ENCODE peak calls at places on chromosome 5, in five cellular contexts. O, N, T, G and R are unnamed samples.

GRCh38 chr5:29882036-29882435 is 1311.5 kb upstream of the CDH6 start:
- DNase-seq in O (no peak), N (no peak), T (no peak), G (no peak), R (no peak)

GRCh38 chr5:30539004-30539634 is 654.4 kb upstream of the CDH6 start:
- DNase-seq in O (no peak), N (no peak), T (no peak), G (no peak), R (no peak)

GRCh38 chr5:66231508-66231907 is 87.4 kb downstream of the SREK1 start:
- DNase-seq in O (no peak), N (no peak), T (no peak), G (no peak), R (no peak)

GRCh38 chr5:165202144-165202910 is 1696.9 kb downstream of the MAT2B start:
- DNase-seq in O (no peak), N (no peak), T (no peak), G (no peak), R (no peak)

GRCh38 chr5:149940077-149940574 is 4.5 kb downstream of the PDE6A start:
- DNase-seq in O (peak), N (no peak), T (no peak), G (no peak), R (peak)

GRCh38 chr5:177066227-177066626 is 20.5 kb upstream of the FGFR4 start:
- DNase-seq in O (no peak), N (no peak), T (no peak), G (no peak), R (no peak)

GRCh38 chr5:92912280-92912679 is 668.7 kb downstream of the NR2F1-AS1 start:
- DNase-seq in O (no peak), N (no peak), T (no peak), G (no peak), R (no peak)

GRCh38 chr5:169153405-169153804 is 147.5 kb downstream of the SLIT3 start:
- DNase-seq in O (no peak), N (no peak), T (no peak), G (no peak), R (no peak)

GRCh38 chr5:128966375-128966774 is 1.1 kb downstream of the SLC27A6 start:
- DNase-seq in O (peak), N (no peak), T (no peak), G (no peak), R (no peak)

GRCh38 chr5:127313847-127314473 is 23.4 kb downstream of the MEGF10 start:
- DNase-seq in O (peak), N (peak), T (peak), G (peak), R (peak)

GRCh38 chr5:10707198-10708187 is 53.5 kb downstream of the DAP start:
- DNase-seq in O (no peak), N (no peak), T (no peak), G (no peak), R (no peak)

GRCh38 chr5:178416919-178417318 is 173.3 kb downstream of the COL23A1 start:
- DNase-seq in O (no peak), N (peak), T (no peak), G (no peak), R (no peak)

GRCh38 chr5:759111-759741 is 25.3 kb downstream of the ZDHHC11B start:
- DNase-seq in O (peak), N (peak), T (no peak), G (peak), R (no peak)

GRCh38 chr5:33146916-33147315 is 293.8 kb upstream of the TARS1 start:
- DNase-seq in O (no peak), N (peak), T (no peak), G (no peak), R (no peak)

GRCh38 chr5:105544300-105544699 is 1981.7 kb upstream of the NUDT12 start:
- DNase-seq in O (no peak), N (no peak), T (no peak), G (no peak), R (no peak)

GRCh38 chr5:93620487-93621339 is 37.7 kb downstream of the NR2F1 start:
- DNase-seq in O (peak), N (peak), T (peak), G (peak), R (peak)

GRCh38 chr5:38104497-38105230 is 153.7 kb upstream of the EGFLAM start:
- DNase-seq in O (no peak), N (no peak), T (no peak), G (peak), R (no peak)

GRCh38 chr5:150590979-150591411 is 49.5 kb upstream of the SYNPO start:
- DNase-seq in O (no peak), N (no peak), T (peak), G (no peak), R (no peak)

GRCh38 chr5:124645396-124645795 is 101.0 kb downstream of the ZNF608 start:
- DNase-seq in O (no peak), N (no peak), T (no peak), G (no peak), R (no peak)

GRCh38 chr5:72107874-72108199 is 562 bp downstream of the MAP1B start:
- DNase-seq in O (peak), N (peak), T (peak), G (no peak), R (peak)

GRCh38 chr5:50667079-50667652 is 729 bp downstream of the PARP8 start:
- DNase-seq in O (no peak), N (peak), T (peak), G (no peak), R (peak)

GRCh38 chr5:98927988-98928801 is 612 bp downstream of the CHD1 start:
- DNase-seq in O (peak), N (peak), T (peak), G (peak), R (peak)

GRCh38 chr5:121915765-121916164 is 46.0 kb upstream of the SRFBP1 start:
- DNase-seq in O (no peak), N (no peak), T (no peak), G (no peak), R (no peak)

GRCh38 chr5:177087707-177088005 is 941 bp downstream of the FGFR4 start:
- DNase-seq in O (no peak), N (no peak), T (no peak), G (no peak), R (no peak)

GRCh38 chr5:118611332-118611945 is 376.9 kb downstream of the DTWD2 start:
- DNase-seq in O (peak), N (peak), T (no peak), G (peak), R (peak)

GRCh38 chr5:107402881-107403280 is 267.9 kb downstream of the EFNA5 start:
- DNase-seq in O (no peak), N (no peak), T (no peak), G (no peak), R (no peak)

GRCh38 chr5:168086104-168086610 is 205.3 kb upstream of the WWC1 start:
- DNase-seq in O (no peak), N (peak), T (no peak), G (peak), R (no peak)

GRCh38 chr5:177603631-177604030 is 3.7 kb downstream of the B4GALT7 start:
- DNase-seq in O (no peak), N (no peak), T (no peak), G (no peak), R (no peak)

GRCh38 chr5:31993182-31993961 is 180.7 kb downstream of the GOLPH3 start:
- DNase-seq in O (no peak), N (no peak), T (no peak), G (no peak), R (no peak)

GRCh38 chr5:116738270-116738947 is 163.8 kb upstream of the SEMA6A start:
- DNase-seq in O (no peak), N (no peak), T (no peak), G (no peak), R (no peak)

GRCh38 chr5:170809551-170809950 is 26.0 kb downstream of the GABRP start:
- DNase-seq in O (peak), N (peak), T (peak), G (no peak), R (no peak)

GRCh38 chr5:73312872-73313510 is 135.6 kb downstream of the FOXD1 start:
- DNase-seq in O (no peak), N (no peak), T (no peak), G (no peak), R (no peak)

GRCh38 chr5:141182248-141182647 is at the start of gene PCDHB16:
- DNase-seq in O (peak), N (peak), T (peak), G (peak), R (no peak)

GRCh38 chr5:168607946-168608345 is 28.8 kb upstream of the PANK3 start:
- DNase-seq in O (no peak), N (no peak), T (no peak), G (no peak), R (no peak)

GRCh38 chr5:100799166-100799565 is 103.9 kb downstream of the ST8SIA4 start:
- DNase-seq in O (no peak), N (no peak), T (no peak), G (no peak), R (no peak)

GRCh38 chr5:37892571-37892970 is 52.7 kb upstream of the GDNF start:
- DNase-seq in O (no peak), N (no peak), T (no peak), G (no peak), R (no peak)

GRCh38 chr5:135447298-135447929 is at the start of gene DCANP1:
- DNase-seq in O (no peak), N (no peak), T (no peak), G (no peak), R (no peak)

GRCh38 chr5:146971401-146971800 is 92.8 kb upstream of the PPP2R2B start:
- DNase-seq in O (no peak), N (no peak), T (no peak), G (no peak), R (no peak)

DNA sequence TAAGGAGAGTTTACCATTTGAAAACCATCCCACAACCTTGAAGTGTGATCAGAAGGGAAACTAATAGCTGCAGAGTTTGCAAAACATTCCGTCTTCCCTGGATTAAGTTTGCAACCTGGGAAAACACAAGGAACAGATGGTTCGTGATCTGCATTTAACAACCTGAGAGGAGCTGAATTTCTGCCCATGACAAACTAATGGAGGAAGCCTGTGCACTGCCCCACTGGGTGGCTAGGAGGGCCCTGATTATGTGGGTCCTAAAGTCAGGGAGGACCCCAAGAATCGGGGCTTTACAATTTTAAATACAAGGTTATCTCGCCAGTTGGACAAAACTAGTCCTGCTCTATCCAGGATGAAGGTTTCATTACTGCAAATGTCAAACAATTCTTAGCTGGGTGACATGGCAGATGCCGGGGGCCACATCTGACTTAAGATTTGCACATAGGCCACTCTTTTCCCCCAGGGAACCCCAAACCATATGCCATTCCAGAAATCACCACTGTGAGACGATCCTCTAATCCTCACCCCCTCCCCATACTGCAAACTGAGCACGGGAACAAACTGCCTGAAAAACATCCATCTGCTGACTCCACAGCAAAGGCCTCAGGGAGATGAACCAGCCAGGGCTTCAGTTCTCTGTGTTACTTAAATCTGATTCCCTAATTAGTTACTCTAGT is 35.4 kb downstream of the MTX3 start:
- DNase-seq in O (no peak), N (no peak), T (no peak), G (no peak), R (no peak)
- TF ChIP-seq MYC in O (no peak), N (no peak), T (no peak), G (no peak), R (no peak)

DNA sequence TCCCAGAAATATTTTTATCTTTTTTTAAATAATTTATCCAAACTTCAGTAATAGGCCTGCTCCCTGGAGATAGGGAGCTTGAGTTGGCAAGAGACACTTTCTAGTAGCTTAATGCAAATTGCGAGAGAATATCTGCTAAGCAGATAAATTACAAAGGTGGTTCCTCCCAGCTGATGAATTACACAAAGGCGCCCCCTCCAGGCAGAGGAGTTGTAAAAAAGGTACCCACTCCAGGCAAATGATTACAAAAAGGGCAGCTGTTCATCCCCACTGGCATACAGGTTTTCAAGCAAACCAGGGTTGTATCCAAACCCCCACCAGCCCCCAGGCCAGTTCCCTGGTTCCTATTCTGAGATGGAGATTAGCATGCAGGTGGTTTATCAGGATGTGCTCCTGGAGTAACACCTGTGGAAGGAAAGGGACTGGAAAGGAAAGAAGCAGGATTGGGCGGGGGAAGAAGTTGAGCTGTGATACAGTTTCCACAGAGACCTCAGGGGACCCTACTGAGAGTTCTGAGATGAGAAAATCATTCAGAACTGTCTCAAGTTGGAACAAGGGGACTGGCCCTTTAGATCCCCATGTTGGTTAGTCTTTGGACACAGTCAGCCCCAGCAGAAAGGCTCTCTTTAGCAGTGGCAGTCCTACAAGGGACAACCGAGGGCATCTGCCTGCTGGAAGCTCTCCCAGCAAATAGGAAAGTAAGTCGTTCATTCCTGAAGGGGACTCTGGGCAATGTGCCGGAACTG is 25.5 kb downstream of the ESM1 start:
- DNase-seq in O (peak), N (no peak), T (peak), G (peak), R (peak)
- TF ChIP-seq MYC in O (no peak), N (no peak), T (no peak), G (no peak), R (no peak)

DNA sequence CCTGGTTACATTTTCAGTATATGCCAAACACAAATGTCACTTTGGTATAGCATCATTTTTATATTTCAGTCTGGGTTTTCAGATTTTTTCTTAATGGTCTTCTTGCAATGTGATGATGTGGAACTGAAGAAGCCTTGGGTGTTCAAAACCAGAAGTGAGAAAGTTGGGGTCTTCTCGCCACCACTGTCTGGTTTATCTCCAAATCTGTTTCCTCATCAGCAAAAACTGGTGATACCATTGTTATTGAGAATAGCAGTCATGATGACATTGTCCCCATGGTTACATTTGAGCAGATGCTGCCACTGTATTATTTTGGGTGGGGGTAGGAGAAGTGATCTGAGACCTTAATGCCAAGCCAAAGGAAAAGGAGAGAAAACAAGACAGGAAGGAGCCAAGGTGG is 85.9 kb upstream of the MAP3K1 start:
- DNase-seq in O (no peak), N (no peak), T (no peak), G (no peak), R (no peak)
- TF ChIP-seq MYC in O (no peak), N (no peak), T (no peak), G (no peak), R (no peak)

DNA sequence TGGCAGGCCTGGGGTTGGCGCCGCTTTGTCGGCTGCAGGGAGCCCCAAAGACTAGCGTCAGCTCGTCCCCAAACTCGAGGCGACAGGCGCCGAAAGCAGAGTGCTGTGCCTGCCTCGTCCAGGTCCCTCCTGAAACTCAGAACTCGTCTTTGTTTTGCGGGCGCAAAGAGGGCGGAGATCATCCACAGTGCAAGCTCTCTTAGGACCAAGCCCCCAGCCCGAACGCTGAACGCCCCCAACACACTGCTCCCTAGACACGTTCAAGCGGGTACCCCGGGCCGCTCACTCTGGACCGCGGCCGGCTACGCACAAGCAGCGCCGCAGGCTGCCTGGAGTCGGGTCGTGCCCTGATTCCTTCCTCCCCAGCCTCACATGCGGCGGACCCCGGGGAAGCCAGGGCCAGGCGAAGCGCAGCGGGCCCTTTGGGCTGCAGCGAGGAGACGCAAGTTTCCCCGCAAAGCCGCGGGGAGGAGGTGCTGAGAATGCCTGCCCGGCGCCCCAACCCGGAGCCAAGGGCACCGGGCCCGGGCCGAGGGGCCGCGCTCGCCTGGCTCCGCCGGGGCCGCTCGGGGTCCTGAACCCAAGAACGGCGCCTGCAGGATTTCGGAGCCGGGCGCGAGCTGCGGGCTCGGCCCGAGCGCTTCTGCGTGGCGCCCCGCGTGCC is 852 bp downstream of the FSTL4 start:
- DNase-seq in O (no peak), N (no peak), T (no peak), G (no peak), R (no peak)
- TF ChIP-seq MYC in O (no peak), N (no peak), T (no peak), G (no peak), R (no peak)

GRCh38 chr5:69431424-69432303 is 16.7 kb downstream of the MARVELD2 start:
- DNase-seq in O (no peak), N (no peak), T (no peak), G (no peak), R (no peak)
- TF ChIP-seq MYC in O (no peak), N (no peak), T (no peak), G (no peak), R (no peak)

DNA sequence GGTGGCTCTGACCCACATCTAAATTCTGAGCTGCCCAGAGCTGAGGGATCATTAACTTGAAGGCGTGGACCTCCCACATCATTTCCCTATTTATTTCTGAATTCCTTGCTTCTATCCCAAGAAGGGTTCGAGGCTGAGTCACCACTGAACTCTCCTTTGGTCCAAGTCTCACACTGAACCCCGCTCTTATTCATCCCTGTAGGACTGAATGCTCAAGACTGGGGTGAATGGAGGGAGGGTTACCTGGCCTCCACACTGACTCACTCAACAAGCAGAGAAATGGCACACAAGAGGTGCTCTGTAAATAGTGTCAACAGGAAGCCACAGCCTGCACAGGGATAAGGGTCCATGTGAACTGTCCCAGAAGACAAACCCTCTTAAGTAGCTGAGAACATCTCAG is 79.1 kb upstream of the FSTL4 start:
- DNase-seq in O (no peak), N (peak), T (no peak), G (no peak), R (no peak)
- TF ChIP-seq MYC in O (no peak), N (no peak), T (no peak), G (no peak), R (no peak)

GRCh38 chr5:40405230-40405629 is 274.5 kb upstream of the PTGER4 start:
- DNase-seq in O (no peak), N (peak), T (peak), G (no peak), R (peak)
- TF ChIP-seq MYC in O (no peak), N (no peak), T (no peak), G (no peak), R (peak)